ENCODE peak calls at places on chromosome 7, in ten cellular contexts. One of them, this sample, is unnamed.

GRCh38 chr7:51639661-51640340 is 323.2 kb upstream of the COBL start:
- DNase-seq in AG08396: no peak
- DNase-seq in pons: no peak
- DNase-seq in iris pigment epithelial cell: no peak
- DNase-seq in T1000: no peak
- DNase-seq in activated T-helper 9 cell treated with anti-CD3 and anti-CD28 coated beads, Interleukin-2, amount 50 U/mL, for 16 hours: no peak
- DNase-seq in tibial nerve: no peak
- DNase-seq in stimulated activated effector memory CD8-positive, alpha-beta T cell treated with anti-CD3 and anti-CD28 coated beads, Interleukin-12 subunit alpha, Interleukin-12 subunit beta, amount 100 ng/mL, for 72 hours: no peak
- DNase-seq in fibroblast of the conjunctiva: no peak
- DNase-seq in OCI-LY7: no peak
- DNase-seq in this sample: no peak

GRCh38 chr7:131034166-131034881 is 293.4 kb upstream of the MKLN1 start:
- DNase-seq in iris pigment epithelial cell: no peak
- DNase-seq in pons: peak; percentile 59
- DNase-seq in fibroblast of the conjunctiva: no peak
- DNase-seq in AG08396: no peak
- DNase-seq in OCI-LY7: no peak
- DNase-seq in activated T-helper 9 cell treated with anti-CD3 and anti-CD28 coated beads, Interleukin-2, amount 50 U/mL, for 16 hours: no peak
- DNase-seq in tibial nerve: peak; percentile 33
- DNase-seq in T1000: no peak
- DNase-seq in stimulated activated effector memory CD8-positive, alpha-beta T cell treated with anti-CD3 and anti-CD28 coated beads, Interleukin-12 subunit alpha, Interleukin-12 subunit beta, amount 100 ng/mL, for 72 hours: no peak
- DNase-seq in this sample: peak; percentile 43

GRCh38 chr7:158828343-158829020 is 827 bp downstream of the ESYT2 start:
- DNase-seq in pons: no peak
- DNase-seq in tibial nerve: no peak
- DNase-seq in stimulated activated effector memory CD8-positive, alpha-beta T cell treated with anti-CD3 and anti-CD28 coated beads, Interleukin-12 subunit alpha, Interleukin-12 subunit beta, amount 100 ng/mL, for 72 hours: peak; percentile 73
- DNase-seq in T1000: no peak
- DNase-seq in OCI-LY7: peak; percentile 47
- DNase-seq in AG08396: peak; percentile 47
- DNase-seq in fibroblast of the conjunctiva: no peak
- DNase-seq in iris pigment epithelial cell: peak; percentile 39
- DNase-seq in activated T-helper 9 cell treated with anti-CD3 and anti-CD28 coated beads, Interleukin-2, amount 50 U/mL, for 16 hours: no peak
- DNase-seq in this sample: no peak

GRCh38 chr7:129553861-129554530 is 51.7 kb downstream of the SMKR1 start:
- DNase-seq in iris pigment epithelial cell: peak; percentile 21
- DNase-seq in fibroblast of the conjunctiva: no peak
- DNase-seq in OCI-LY7: peak; percentile 20
- DNase-seq in AG08396: peak; percentile 26
- DNase-seq in activated T-helper 9 cell treated with anti-CD3 and anti-CD28 coated beads, Interleukin-2, amount 50 U/mL, for 16 hours: peak; percentile 10
- DNase-seq in stimulated activated effector memory CD8-positive, alpha-beta T cell treated with anti-CD3 and anti-CD28 coated beads, Interleukin-12 subunit alpha, Interleukin-12 subunit beta, amount 100 ng/mL, for 72 hours: peak; percentile 63
- DNase-seq in tibial nerve: no peak
- DNase-seq in T1000: no peak
- DNase-seq in pons: no peak
- DNase-seq in this sample: peak; percentile 73

GRCh38 chr7:2928256-2928612 is 84.1 kb upstream of the GNA12 start:
- DNase-seq in AG08396: no peak
- DNase-seq in T1000: no peak
- DNase-seq in pons: no peak
- DNase-seq in iris pigment epithelial cell: no peak
- DNase-seq in fibroblast of the conjunctiva: no peak
- DNase-seq in OCI-LY7: no peak
- DNase-seq in tibial nerve: no peak
- DNase-seq in activated T-helper 9 cell treated with anti-CD3 and anti-CD28 coated beads, Interleukin-2, amount 50 U/mL, for 16 hours: no peak
- DNase-seq in stimulated activated effector memory CD8-positive, alpha-beta T cell treated with anti-CD3 and anti-CD28 coated beads, Interleukin-12 subunit alpha, Interleukin-12 subunit beta, amount 100 ng/mL, for 72 hours: no peak
- DNase-seq in this sample: no peak

GRCh38 chr7:150945171-150945852 is 32.8 kb downstream of the KCNH2 start:
- DNase-seq in pons: no peak
- DNase-seq in T1000: no peak
- DNase-seq in activated T-helper 9 cell treated with anti-CD3 and anti-CD28 coated beads, Interleukin-2, amount 50 U/mL, for 16 hours: no peak
- DNase-seq in fibroblast of the conjunctiva: no peak
- DNase-seq in AG08396: peak; percentile 6
- DNase-seq in iris pigment epithelial cell: no peak
- DNase-seq in OCI-LY7: no peak
- DNase-seq in tibial nerve: no peak
- DNase-seq in stimulated activated effector memory CD8-positive, alpha-beta T cell treated with anti-CD3 and anti-CD28 coated beads, Interleukin-12 subunit alpha, Interleukin-12 subunit beta, amount 100 ng/mL, for 72 hours: no peak
- DNase-seq in this sample: no peak

GRCh38 chr7:47576909-47577255 is 5.0 kb downstream of the TNS3 start:
- DNase-seq in tibial nerve: no peak
- DNase-seq in fibroblast of the conjunctiva: no peak
- DNase-seq in AG08396: no peak
- DNase-seq in pons: no peak
- DNase-seq in OCI-LY7: no peak
- DNase-seq in T1000: no peak
- DNase-seq in iris pigment epithelial cell: no peak
- DNase-seq in activated T-helper 9 cell treated with anti-CD3 and anti-CD28 coated beads, Interleukin-2, amount 50 U/mL, for 16 hours: no peak
- DNase-seq in stimulated activated effector memory CD8-positive, alpha-beta T cell treated with anti-CD3 and anti-CD28 coated beads, Interleukin-12 subunit alpha, Interleukin-12 subunit beta, amount 100 ng/mL, for 72 hours: no peak
- DNase-seq in this sample: no peak

GRCh38 chr7:15007507-15007906 is 105.0 kb upstream of the DGKB start:
- DNase-seq in fibroblast of the conjunctiva: peak; percentile 2
- DNase-seq in iris pigment epithelial cell: peak; percentile 20
- DNase-seq in OCI-LY7: no peak
- DNase-seq in activated T-helper 9 cell treated with anti-CD3 and anti-CD28 coated beads, Interleukin-2, amount 50 U/mL, for 16 hours: no peak
- DNase-seq in pons: no peak
- DNase-seq in tibial nerve: no peak
- DNase-seq in T1000: no peak
- DNase-seq in AG08396: no peak
- DNase-seq in stimulated activated effector memory CD8-positive, alpha-beta T cell treated with anti-CD3 and anti-CD28 coated beads, Interleukin-12 subunit alpha, Interleukin-12 subunit beta, amount 100 ng/mL, for 72 hours: no peak
- DNase-seq in this sample: peak; percentile 7

GRCh38 chr7:117854186-117854585 is 19.1 kb downstream of the CTTNBP2 start:
- DNase-seq in AG08396: no peak
- DNase-seq in iris pigment epithelial cell: no peak
- DNase-seq in pons: no peak
- DNase-seq in OCI-LY7: no peak
- DNase-seq in stimulated activated effector memory CD8-positive, alpha-beta T cell treated with anti-CD3 and anti-CD28 coated beads, Interleukin-12 subunit alpha, Interleukin-12 subunit beta, amount 100 ng/mL, for 72 hours: no peak
- DNase-seq in T1000: no peak
- DNase-seq in tibial nerve: no peak
- DNase-seq in activated T-helper 9 cell treated with anti-CD3 and anti-CD28 coated beads, Interleukin-2, amount 50 U/mL, for 16 hours: no peak
- DNase-seq in fibroblast of the conjunctiva: no peak
- DNase-seq in this sample: no peak

GRCh38 chr7:157726764-157727163 is 390.0 kb downstream of the DNAJB6 start:
- DNase-seq in tibial nerve: no peak
- DNase-seq in iris pigment epithelial cell: no peak
- DNase-seq in T1000: no peak
- DNase-seq in activated T-helper 9 cell treated with anti-CD3 and anti-CD28 coated beads, Interleukin-2, amount 50 U/mL, for 16 hours: no peak
- DNase-seq in AG08396: no peak
- DNase-seq in pons: no peak
- DNase-seq in stimulated activated effector memory CD8-positive, alpha-beta T cell treated with anti-CD3 and anti-CD28 coated beads, Interleukin-12 subunit alpha, Interleukin-12 subunit beta, amount 100 ng/mL, for 72 hours: no peak
- DNase-seq in OCI-LY7: no peak
- DNase-seq in fibroblast of the conjunctiva: no peak
- DNase-seq in this sample: no peak

GRCh38 chr7:28942158-28942557 is 16.0 kb downstream of the TRIL start:
- DNase-seq in activated T-helper 9 cell treated with anti-CD3 and anti-CD28 coated beads, Interleukin-2, amount 50 U/mL, for 16 hours: no peak
- DNase-seq in AG08396: no peak
- DNase-seq in tibial nerve: no peak
- DNase-seq in fibroblast of the conjunctiva: no peak
- DNase-seq in iris pigment epithelial cell: no peak
- DNase-seq in stimulated activated effector memory CD8-positive, alpha-beta T cell treated with anti-CD3 and anti-CD28 coated beads, Interleukin-12 subunit alpha, Interleukin-12 subunit beta, amount 100 ng/mL, for 72 hours: no peak
- DNase-seq in T1000: no peak
- DNase-seq in OCI-LY7: no peak
- DNase-seq in pons: no peak
- DNase-seq in this sample: no peak

GRCh38 chr7:40008218-40008815 is 58.3 kb downstream of the CDK13 start:
- DNase-seq in pons: no peak
- DNase-seq in fibroblast of the conjunctiva: peak; percentile 91
- DNase-seq in iris pigment epithelial cell: peak; percentile 82
- DNase-seq in T1000: no peak
- DNase-seq in AG08396: peak; percentile 28
- DNase-seq in OCI-LY7: no peak
- DNase-seq in stimulated activated effector memory CD8-positive, alpha-beta T cell treated with anti-CD3 and anti-CD28 coated beads, Interleukin-12 subunit alpha, Interleukin-12 subunit beta, amount 100 ng/mL, for 72 hours: no peak
- DNase-seq in tibial nerve: no peak
- DNase-seq in activated T-helper 9 cell treated with anti-CD3 and anti-CD28 coated beads, Interleukin-2, amount 50 U/mL, for 16 hours: no peak
- DNase-seq in this sample: no peak